ENCODE peak calls at places on chromosomes 13 and 19, in four cellular contexts. Q, Y, V and C are unnamed samples.

GRCh38 chr19:39941615-39942507 is 7.4 kb upstream of the FCGBP start:
- DNase-seq in Q (peak), V (peak), Y (no peak), C (no peak)

GRCh38 chr19:3556978-3557460 is 367 bp downstream of the MFSD12 start:
- DNase-seq in Q (peak), Y (peak), V (peak), C (no peak)

GRCh38 chr19:1837625-1838105 is 10.6 kb downstream of the REXO1 start:
- DNase-seq in Q (no peak), Y (peak), V (no peak), C (peak)

GRCh38 chr13:32796754-32797153 is 210.5 kb downstream of the PDS5B start:
- DNase-seq in Q (no peak), V (no peak), Y (no peak), C (no peak)

GRCh38 chr19:41799444-41800000 is 3.1 kb downstream of the CEACAM3 start:
- DNase-seq in Q (peak), V (no peak), Y (no peak), C (no peak)

GRCh38 chr19:51712461-51713081 is 11.2 kb downstream of the HAS1 start:
- DNase-seq in V (no peak), Q (peak), Y (peak), C (no peak)

GRCh38 chr13:104466016-104466415 is 1399.8 kb upstream of the SLC10A2 start:
- DNase-seq in Q (peak), Y (no peak), V (no peak), C (no peak)

GRCh38 chr13:54234607-54235006 is 1206.0 kb downstream of the OLFM4 start:
- DNase-seq in Q (no peak), V (no peak), Y (no peak), C (no peak)

GRCh38 chr13:100517706-100518105 is 70.9 kb downstream of the GGACT start:
- DNase-seq in Q (no peak), V (no peak), Y (no peak), C (no peak)

GRCh38 chr13:113724780-113725315 is 34.2 kb upstream of the TMEM255B start:
- DNase-seq in V (peak), Y (peak), Q (peak), C (no peak)
- TF ChIP-seq CTCF in V (peak), Y (peak), Q (peak), C (peak)

GRCh38 chr13:111183959-111184684 is 69.0 kb downstream of the ARHGEF7 start:
- DNase-seq in V (no peak), Y (no peak), Q (no peak), C (no peak)
- TF ChIP-seq CTCF in V (no peak), Y (no peak), Q (no peak), C (no peak)

DNA sequence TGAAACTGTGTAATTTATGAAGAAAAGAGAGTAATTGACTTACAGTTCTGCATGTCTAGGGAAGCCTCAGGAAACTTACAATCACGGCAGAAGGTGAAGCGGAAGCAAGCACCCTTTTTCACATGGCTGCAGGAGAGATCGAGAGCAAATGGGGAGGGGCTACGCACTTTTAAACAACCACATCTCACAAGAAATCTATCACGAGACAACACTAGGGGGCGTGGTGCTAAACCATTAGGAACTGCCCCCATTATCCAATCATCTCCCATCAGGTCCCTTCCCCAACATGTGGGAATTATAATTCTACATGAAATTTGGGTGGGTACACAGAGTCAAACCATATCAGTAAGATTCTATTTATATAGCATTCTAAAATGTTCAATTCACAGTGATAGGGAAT is 114.8 kb upstream of the TRPC4 start:
- DNase-seq in V (no peak), Y (no peak), Q (no peak), C (no peak)
- TF ChIP-seq CTCF in V (no peak), Y (no peak), Q (no peak), C (peak)

GRCh38 chr19:5090780-5091575 is 122.1 kb downstream of the KDM4B start:
- DNase-seq in Q (no peak), V (peak), Y (no peak), C (peak)
- TF ChIP-seq CTCF in Q (no peak), V (no peak), Y (no peak), C (no peak)

GRCh38 chr19:14559916-14560775 is 11.7 kb downstream of the NDUFB7 start:
- DNase-seq in Q (no peak), V (no peak), Y (no peak), C (no peak)
- TF ChIP-seq CTCF in Q (no peak), V (no peak), Y (no peak), C (no peak)

DNA sequence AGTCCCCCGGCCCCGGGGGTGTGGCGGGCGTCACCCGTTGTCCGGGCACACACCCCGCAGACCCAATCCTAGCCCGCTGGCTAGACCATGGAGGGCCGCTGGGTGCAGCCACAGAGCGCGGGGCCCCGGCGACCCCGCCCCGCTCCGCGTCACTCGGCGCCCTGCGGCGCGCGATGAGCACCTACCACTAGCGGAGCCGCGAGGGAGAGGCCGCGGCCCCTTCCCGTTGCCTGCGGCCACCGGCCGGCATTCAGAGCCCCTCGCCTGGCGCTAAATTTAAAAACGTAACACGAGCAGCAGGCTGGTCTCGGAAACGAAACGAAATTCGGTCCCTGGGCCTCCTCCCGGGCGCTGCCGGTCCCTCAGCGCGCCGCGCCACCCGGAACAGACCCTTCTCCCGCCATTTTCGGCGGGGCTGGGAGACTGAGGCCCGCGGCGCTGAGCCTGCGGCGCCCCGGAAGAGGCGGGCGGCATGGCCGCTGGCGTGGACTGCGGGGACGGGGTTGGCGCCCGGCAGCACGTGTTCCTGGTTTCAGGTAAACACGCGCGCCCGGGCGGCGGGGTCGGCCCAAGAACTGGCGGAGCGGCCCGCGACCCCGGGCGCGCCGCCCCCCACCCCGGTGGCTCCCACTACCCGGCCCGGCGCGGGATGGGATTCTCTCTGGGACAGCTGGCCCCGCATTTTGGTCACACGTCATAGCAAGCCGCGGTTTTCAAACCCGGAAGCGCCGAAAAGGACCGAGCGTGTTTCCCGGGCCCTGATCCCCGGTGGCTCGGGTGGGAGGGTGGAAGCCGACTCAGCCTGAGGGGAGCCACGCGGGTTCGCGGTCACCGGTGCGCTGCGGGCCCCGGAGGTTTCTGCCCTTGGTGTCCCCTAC is at the start of gene RNASEH2B:
- DNase-seq in Q (peak), V (peak), Y (peak), C (peak)
- TF ChIP-seq CTCF in Q (no peak), V (no peak), Y (no peak), C (no peak)